ENCODE peak calls at places on chromosomes 1 and 21, in seven cellular contexts. D is neural progenitor cell; W is fibroblast of villous mesenchyme; E is CD8-positive, alpha-beta memory T cell; O is CD8-positive, alpha-beta T cell; G is upper lobe of right lung; C is mesendoderm. R is an unnamed sample.

GRCh38 chr1:5599541-5599940 is 392.7 kb downstream of the NPHP4 start:
- DNase-seq in E (no peak), O (no peak), G (no peak), C (no peak), D (no peak), W (no peak), R (no peak)

GRCh38 chr1:1832820-1833219 is 54.5 kb upstream of the NADK start:
- DNase-seq in W (no peak), O (no peak), C (no peak), E (peak), D (no peak), G (no peak), R (no peak)

GRCh38 chr1:43135857-43136781 is 36.0 kb downstream of the EBNA1BP2 start:
- DNase-seq in D (no peak), C (no peak), E (no peak), O (no peak), G (no peak), W (no peak), R (no peak)

GRCh38 chr1:32247983-32248889 is 1.2 kb downstream of the FAM167B start:
- DNase-seq in C (peak), E (peak), D (peak), O (peak), G (peak), W (peak), R (no peak)

GRCh38 chr1:182674346-182675246 is 9.8 kb downstream of the RGS8 start:
- DNase-seq in E (no peak), C (peak), D (no peak), W (no peak), G (no peak), O (no peak), R (no peak)

GRCh38 chr1:170284425-170284824 is 138.7 kb downstream of the NTMT2 start:
- DNase-seq in O (no peak), C (no peak), W (no peak), D (no peak), G (no peak), E (no peak), R (no peak)

GRCh38 chr1:246117066-246117791 is 389.9 kb downstream of the SMYD3 start:
- DNase-seq in C (peak), G (no peak), E (peak), D (peak), O (peak), W (peak), R (peak)

GRCh38 chr1:68116643-68117235 is 66.3 kb upstream of the DIRAS3 start:
- DNase-seq in O (no peak), E (peak), D (peak), C (peak), W (peak), G (no peak), R (no peak)

GRCh38 chr21:17989780-17990179 is 170.6 kb upstream of the C21orf91 start:
- DNase-seq in C (no peak), O (no peak), E (no peak), W (no peak), D (peak), G (no peak), R (no peak)
- H3K4me3 ChIP-seq in C (no peak), O (no peak), E (no peak), W (no peak), D (peak), G (no peak), R (no peak)

GRCh38 chr1:109963864-109964263 is 20.7 kb upstream of the AHCYL1 start:
- DNase-seq in D (no peak), W (no peak), C (no peak), O (no peak), G (no peak), E (no peak), R (no peak)

GRCh38 chr1:109954180-109954579 is 30.4 kb upstream of the AHCYL1 start:
- DNase-seq in D (no peak), O (no peak), C (no peak), G (no peak), E (no peak), W (peak), R (no peak)

GRCh38 chr1:109959632-109959973 is 25.0 kb upstream of the AHCYL1 start:
- DNase-seq in G (no peak), D (no peak), E (no peak), W (no peak), C (no peak), O (no peak), R (no peak)

GRCh38 chr1:109960745-109961094 is 23.8 kb upstream of the AHCYL1 start:
- DNase-seq in C (no peak), G (no peak), E (no peak), D (no peak), W (no peak), O (no peak), R (no peak)

DNA sequence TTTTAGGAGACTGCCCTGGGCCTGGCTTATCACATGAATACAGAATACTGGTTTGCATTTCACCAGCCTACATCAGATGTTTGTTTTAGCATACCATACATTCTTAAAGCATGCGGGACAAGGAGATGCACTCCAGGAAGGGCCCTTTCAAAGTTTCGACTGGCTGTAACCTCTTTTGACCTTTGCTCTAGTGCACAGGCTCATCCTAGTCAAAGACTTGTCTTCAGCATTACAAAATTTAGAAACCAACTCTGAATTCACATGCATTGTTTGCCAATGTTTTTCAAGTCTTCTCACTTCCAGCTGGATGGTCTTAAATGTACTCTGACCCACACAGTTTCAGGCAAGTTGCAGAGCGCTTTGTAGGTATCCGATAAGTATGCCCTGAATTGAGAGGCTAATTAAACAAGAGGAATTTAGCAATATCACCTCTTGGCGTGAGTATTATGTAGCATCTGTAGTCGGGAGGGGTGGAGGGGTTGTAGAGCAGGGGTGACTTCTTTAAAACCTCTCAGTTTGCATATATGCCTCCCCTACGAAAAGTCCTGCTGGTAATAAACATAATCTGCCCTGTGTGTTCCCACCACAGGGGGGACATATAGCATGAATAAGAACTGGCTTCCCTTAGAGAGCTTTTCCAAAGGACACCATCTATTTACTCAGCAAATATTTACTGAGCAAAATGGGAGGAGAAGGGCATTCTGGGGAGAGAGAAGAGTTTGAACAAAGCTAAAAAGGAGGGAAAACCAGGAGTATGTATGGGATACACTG is 24.4 kb upstream of the AHCYL1 start:
- DNase-seq in C (peak), E (no peak), O (no peak), W (peak), G (no peak), D (peak), R (peak)
- H3K4me3 ChIP-seq in C (no peak), E (no peak), O (no peak), W (no peak), G (no peak), D (peak), R (no peak)

GRCh38 chr1:19981170-19981506 is 1.7 kb upstream of the PLA2G2A start:
- DNase-seq in C (no peak), D (no peak), O (no peak), E (no peak), W (no peak), G (no peak), R (no peak)

GRCh38 chr1:19980298-19980697 is 880 bp upstream of the PLA2G2A start:
- DNase-seq in D (no peak), G (no peak), E (no peak), W (no peak), C (no peak), O (no peak), R (no peak)

GRCh38 chr1:19978143-19978542 is 1.3 kb downstream of the PLA2G2A start:
- DNase-seq in G (no peak), E (no peak), O (no peak), W (no peak), C (no peak), D (no peak), R (no peak)

GRCh38 chr1:19981507-19982312 is 2.3 kb upstream of the PLA2G2A start:
- DNase-seq in W (no peak), D (no peak), O (no peak), G (no peak), E (no peak), C (no peak), R (no peak)

GRCh38 chr1:19979494-19979977 is at the start of gene PLA2G2A:
- DNase-seq in G (no peak), D (peak), W (no peak), E (no peak), O (no peak), C (no peak), R (no peak)
- H3K4me3 ChIP-seq in G (no peak), D (no peak), W (no peak), E (no peak), O (no peak), C (no peak), R (no peak)

GRCh38 chr1:161706483-161707347 is at the start of gene FCRLA:
- DNase-seq in E (no peak), O (no peak), D (no peak), C (no peak), W (peak), G (no peak), R (peak)
- H3K4me3 ChIP-seq in E (no peak), O (no peak), D (no peak), C (no peak), W (no peak), G (no peak), R (no peak)

DNA sequence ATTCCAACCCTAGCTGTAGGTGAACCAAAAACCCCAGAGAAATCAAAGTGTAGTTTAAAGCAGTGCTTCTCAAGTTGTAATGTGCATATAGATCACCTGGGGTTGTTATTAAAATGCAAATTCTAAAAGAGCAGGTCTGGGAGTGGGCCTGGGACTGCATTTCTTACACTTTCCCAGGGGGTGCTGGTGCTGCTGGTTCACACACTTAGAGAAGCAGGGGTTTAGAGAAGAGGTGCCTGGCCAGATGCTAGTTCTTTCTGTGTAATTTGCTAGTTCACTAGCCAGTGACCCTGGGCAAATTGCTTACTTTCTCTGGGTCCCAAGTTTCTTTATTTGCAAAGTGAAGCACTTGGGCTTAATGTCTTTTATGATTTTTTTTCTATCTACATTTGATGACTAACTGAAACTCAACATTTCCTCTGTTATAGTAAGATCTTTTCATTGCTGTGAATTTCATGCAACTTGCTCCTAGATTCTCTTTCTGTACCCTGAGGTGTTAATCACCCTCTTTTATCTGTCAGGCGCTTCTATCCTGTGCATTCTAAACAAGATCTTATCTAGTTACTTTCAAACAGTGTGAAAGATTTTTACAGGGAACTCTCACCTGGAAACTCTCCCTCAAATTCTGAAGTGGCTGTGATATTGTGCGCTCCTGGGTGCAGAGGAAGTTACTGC is 141.9 kb upstream of the UBE2U start:
- DNase-seq in C (peak), D (no peak), G (no peak), O (no peak), W (no peak), E (no peak), R (no peak)
- H3K4me3 ChIP-seq in C (no peak), D (no peak), G (no peak), O (no peak), W (no peak), E (no peak), R (no peak)

GRCh38 chr1:156102634-156103511 is 11.6 kb upstream of the LMNA start:
- DNase-seq in C (no peak), O (no peak), G (no peak), D (no peak), W (peak), E (no peak), R (no peak)

GRCh38 chr1:156104861-156105546 is 9.5 kb upstream of the LMNA start:
- DNase-seq in O (no peak), W (peak), C (peak), E (no peak), D (no peak), G (no peak), R (no peak)

GRCh38 chr1:156101880-156102279 is 12.6 kb upstream of the LMNA start:
- DNase-seq in E (no peak), D (no peak), G (no peak), W (no peak), C (no peak), O (no peak), R (no peak)

GRCh38 chr1:156104065-156104810 is 10.3 kb upstream of the LMNA start:
- DNase-seq in D (no peak), O (no peak), C (peak), W (peak), E (peak), G (peak), R (no peak)

DNA sequence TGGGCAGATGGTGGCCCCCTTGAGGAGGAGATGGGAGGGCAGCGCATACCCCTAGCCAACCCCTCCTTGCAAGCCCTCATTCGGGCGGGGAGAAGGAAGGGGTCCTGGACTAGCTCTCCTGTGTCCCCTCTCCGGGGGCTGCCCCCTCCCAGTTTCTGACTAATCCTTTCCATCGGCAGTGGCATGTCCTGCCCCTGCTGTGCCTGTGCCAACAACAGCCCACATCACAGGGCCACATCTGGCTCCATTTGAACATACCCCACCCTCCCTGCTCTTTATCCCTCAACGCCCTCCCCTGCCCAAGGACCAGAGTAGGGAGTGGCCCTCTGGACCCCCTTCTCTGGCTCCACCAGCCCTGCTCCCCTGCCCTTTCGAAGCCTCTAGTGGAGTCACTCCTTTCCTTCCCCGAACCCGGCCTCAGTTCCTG is 11.0 kb upstream of the LMNA start:
- DNase-seq in D (no peak), E (peak), G (no peak), W (peak), O (no peak), C (no peak), R (no peak)
- H3K4me3 ChIP-seq in D (no peak), E (no peak), G (no peak), W (no peak), O (no peak), C (no peak), R (peak)

R was measured in AG04449.